ENCODE peak calls at places on chromosomes 2 and 18, in nine cellular contexts. One of them, this sample, is unnamed.

GRCh38 chr18:6941988-6942387 is 175.6 kb downstream of the LAMA1 start:
- DNase-seq in osteoblast: no peak
- DNase-seq in endothelial cell: no peak
- DNase-seq in lower leg skin: no peak
- DNase-seq in body of pancreas: no peak
- DNase-seq in astrocyte of the spinal cord: no peak
- DNase-seq in neural crest cell: no peak
- DNase-seq in tibial nerve: no peak
- DNase-seq in fibroblast of mammary gland: no peak
- DNase-seq in this sample: no peak

GRCh38 chr2:71927757-71928715 is 219.6 kb downstream of the CYP26B1 start:
- DNase-seq in osteoblast: peak; percentile 47
- DNase-seq in endothelial cell: no peak
- DNase-seq in neural crest cell: no peak
- DNase-seq in tibial nerve: no peak
- DNase-seq in fibroblast of mammary gland: peak; percentile 46
- DNase-seq in body of pancreas: no peak
- DNase-seq in lower leg skin: peak; percentile 45
- DNase-seq in astrocyte of the spinal cord: no peak
- DNase-seq in this sample: peak; percentile 4

GRCh38 chr2:121284424-121285076 is 452 bp downstream of the TFCP2L1 start:
- DNase-seq in neural crest cell: no peak
- DNase-seq in fibroblast of mammary gland: no peak
- DNase-seq in osteoblast: peak; percentile 88
- DNase-seq in endothelial cell: peak; percentile 35
- DNase-seq in astrocyte of the spinal cord: no peak
- DNase-seq in lower leg skin: peak; percentile 86
- DNase-seq in tibial nerve: no peak
- DNase-seq in body of pancreas: peak; percentile 35
- DNase-seq in this sample: no peak

GRCh38 chr18:75307530-75307929 is 96.9 kb downstream of the TSHZ1 start:
- DNase-seq in osteoblast: no peak
- DNase-seq in fibroblast of mammary gland: no peak
- DNase-seq in lower leg skin: no peak
- DNase-seq in astrocyte of the spinal cord: no peak
- DNase-seq in endothelial cell: no peak
- DNase-seq in neural crest cell: no peak
- DNase-seq in tibial nerve: no peak
- DNase-seq in body of pancreas: no peak
- DNase-seq in this sample: no peak

GRCh38 chr2:25014631-25015030 is 27.2 kb upstream of the EFR3B start:
- DNase-seq in neural crest cell: no peak
- DNase-seq in endothelial cell: no peak
- DNase-seq in body of pancreas: no peak
- DNase-seq in astrocyte of the spinal cord: no peak
- DNase-seq in lower leg skin: no peak
- DNase-seq in osteoblast: no peak
- DNase-seq in fibroblast of mammary gland: no peak
- DNase-seq in tibial nerve: no peak
- DNase-seq in this sample: no peak

GRCh38 chr2:238290715-238291549 is 2.5 kb upstream of the PER2 start:
- DNase-seq in astrocyte of the spinal cord: no peak
- DNase-seq in neural crest cell: no peak
- DNase-seq in tibial nerve: no peak
- DNase-seq in endothelial cell: no peak
- DNase-seq in fibroblast of mammary gland: no peak
- DNase-seq in osteoblast: no peak
- DNase-seq in body of pancreas: peak; percentile 37
- DNase-seq in lower leg skin: no peak
- DNase-seq in this sample: no peak

GRCh38 chr2:239025081-239025801 is 177.4 kb downstream of the TWIST2 start:
- DNase-seq in osteoblast: peak; percentile 96
- DNase-seq in body of pancreas: no peak
- DNase-seq in astrocyte of the spinal cord: peak; percentile 45
- DNase-seq in tibial nerve: no peak
- DNase-seq in lower leg skin: peak; percentile 85
- DNase-seq in neural crest cell: no peak
- DNase-seq in fibroblast of mammary gland: peak; percentile 82
- DNase-seq in endothelial cell: no peak
- DNase-seq in this sample: no peak

GRCh38 chr2:159595410-159596046 is 20.8 kb downstream of the BAZ2B start:
- DNase-seq in astrocyte of the spinal cord: peak; percentile 18
- DNase-seq in neural crest cell: no peak
- DNase-seq in lower leg skin: no peak
- DNase-seq in tibial nerve: no peak
- DNase-seq in osteoblast: no peak
- DNase-seq in fibroblast of mammary gland: no peak
- DNase-seq in body of pancreas: no peak
- DNase-seq in endothelial cell: no peak
- DNase-seq in this sample: no peak

GRCh38 chr18:44901283-44901682 is 220.6 kb downstream of the SETBP1 start:
- DNase-seq in lower leg skin: no peak
- DNase-seq in body of pancreas: no peak
- DNase-seq in endothelial cell: no peak
- DNase-seq in osteoblast: no peak
- DNase-seq in tibial nerve: no peak
- DNase-seq in fibroblast of mammary gland: no peak
- DNase-seq in astrocyte of the spinal cord: no peak
- DNase-seq in neural crest cell: no peak
- DNase-seq in this sample: no peak

GRCh38 chr18:27240383-27240782 is 55.3 kb upstream of the CHST9 start:
- DNase-seq in osteoblast: no peak
- DNase-seq in lower leg skin: no peak
- DNase-seq in endothelial cell: no peak
- DNase-seq in astrocyte of the spinal cord: no peak
- DNase-seq in neural crest cell: no peak
- DNase-seq in body of pancreas: no peak
- DNase-seq in fibroblast of mammary gland: no peak
- DNase-seq in tibial nerve: no peak
- DNase-seq in this sample: no peak

GRCh38 chr2:199278099-199278498 is 179.6 kb downstream of the SATB2 start:
- DNase-seq in neural crest cell: no peak
- DNase-seq in body of pancreas: no peak
- DNase-seq in tibial nerve: no peak
- DNase-seq in endothelial cell: no peak
- DNase-seq in fibroblast of mammary gland: no peak
- DNase-seq in osteoblast: peak; percentile 48
- DNase-seq in lower leg skin: no peak
- DNase-seq in astrocyte of the spinal cord: peak; percentile 88
- DNase-seq in this sample: no peak

GRCh38 chr2:189076572-189076971 is 102.4 kb downstream of the COL3A1 start:
- DNase-seq in neural crest cell: no peak
- DNase-seq in lower leg skin: no peak
- DNase-seq in osteoblast: no peak
- DNase-seq in body of pancreas: peak; percentile 10
- DNase-seq in fibroblast of mammary gland: peak; percentile 66
- DNase-seq in astrocyte of the spinal cord: peak; percentile 52
- DNase-seq in tibial nerve: no peak
- DNase-seq in endothelial cell: no peak
- DNase-seq in this sample: no peak

GRCh38 chr2:30178618-30179404 is 32.0 kb downstream of the YPEL5 start:
- DNase-seq in neural crest cell: no peak
- DNase-seq in tibial nerve: peak; percentile 27
- DNase-seq in astrocyte of the spinal cord: no peak
- DNase-seq in endothelial cell: no peak
- DNase-seq in osteoblast: peak; percentile 92
- DNase-seq in fibroblast of mammary gland: peak; percentile 94
- DNase-seq in body of pancreas: peak; percentile 44
- DNase-seq in lower leg skin: peak; percentile 90
- DNase-seq in this sample: no peak

GRCh38 chr2:25304339-25304728 is 37.4 kb downstream of the DNMT3A start:
- DNase-seq in endothelial cell: no peak
- DNase-seq in osteoblast: no peak
- DNase-seq in neural crest cell: no peak
- DNase-seq in tibial nerve: no peak
- DNase-seq in fibroblast of mammary gland: peak; percentile 66
- DNase-seq in astrocyte of the spinal cord: no peak
- DNase-seq in body of pancreas: no peak
- DNase-seq in lower leg skin: no peak
- DNase-seq in this sample: no peak

GRCh38 chr2:164706522-164706921 is 85.2 kb upstream of the GRB14 start:
- DNase-seq in endothelial cell: no peak
- DNase-seq in lower leg skin: no peak
- DNase-seq in body of pancreas: no peak
- DNase-seq in astrocyte of the spinal cord: peak; percentile 58
- DNase-seq in neural crest cell: no peak
- DNase-seq in tibial nerve: no peak
- DNase-seq in fibroblast of mammary gland: peak; percentile 87
- DNase-seq in osteoblast: no peak
- DNase-seq in this sample: no peak

GRCh38 chr2:15965564-15966019 is 25.2 kb downstream of the MYCN start:
- DNase-seq in body of pancreas: no peak
- DNase-seq in tibial nerve: no peak
- DNase-seq in endothelial cell: no peak
- DNase-seq in fibroblast of mammary gland: no peak
- DNase-seq in lower leg skin: peak; percentile 58
- DNase-seq in astrocyte of the spinal cord: no peak
- DNase-seq in neural crest cell: peak; percentile 45
- DNase-seq in osteoblast: no peak
- DNase-seq in this sample: no peak

GRCh38 chr2:15964936-15965563 is 24.7 kb downstream of the MYCN start:
- DNase-seq in endothelial cell: no peak
- DNase-seq in lower leg skin: peak; percentile 73
- DNase-seq in tibial nerve: no peak
- DNase-seq in fibroblast of mammary gland: no peak
- DNase-seq in osteoblast: no peak
- DNase-seq in astrocyte of the spinal cord: no peak
- DNase-seq in body of pancreas: no peak
- DNase-seq in neural crest cell: no peak
- DNase-seq in this sample: no peak

GRCh38 chr2:15968280-15969178 is 28.2 kb downstream of the MYCN start:
- DNase-seq in lower leg skin: peak; percentile 78
- DNase-seq in endothelial cell: no peak
- DNase-seq in neural crest cell: no peak
- DNase-seq in astrocyte of the spinal cord: no peak
- DNase-seq in body of pancreas: no peak
- DNase-seq in fibroblast of mammary gland: no peak
- DNase-seq in tibial nerve: no peak
- DNase-seq in osteoblast: no peak
- DNase-seq in this sample: no peak

GRCh38 chr2:15967415-15968279 is 27.3 kb downstream of the MYCN start:
- DNase-seq in lower leg skin: peak; percentile 58
- DNase-seq in endothelial cell: no peak
- DNase-seq in body of pancreas: no peak
- DNase-seq in tibial nerve: no peak
- DNase-seq in neural crest cell: no peak
- DNase-seq in astrocyte of the spinal cord: no peak
- DNase-seq in fibroblast of mammary gland: no peak
- DNase-seq in osteoblast: peak; percentile 62
- DNase-seq in this sample: no peak

GRCh38 chr2:15963977-15964670 is 23.8 kb downstream of the MYCN start:
- DNase-seq in lower leg skin: peak; percentile 43
- DNase-seq in fibroblast of mammary gland: no peak
- DNase-seq in neural crest cell: no peak
- DNase-seq in osteoblast: no peak
- DNase-seq in endothelial cell: no peak
- DNase-seq in body of pancreas: no peak
- DNase-seq in tibial nerve: no peak
- DNase-seq in astrocyte of the spinal cord: no peak
- DNase-seq in this sample: no peak
- TF ChIP-seq CTCF in lower leg skin: no peak
- TF ChIP-seq CTCF in fibroblast of mammary gland: no peak
- TF ChIP-seq CTCF in neural crest cell: no peak
- TF ChIP-seq CTCF in osteoblast: no peak
- TF ChIP-seq CTCF in endothelial cell: no peak
- TF ChIP-seq CTCF in body of pancreas: no peak
- TF ChIP-seq CTCF in tibial nerve: no peak
- TF ChIP-seq CTCF in astrocyte of the spinal cord: no peak
- TF ChIP-seq CTCF in this sample: no peak

DNA sequence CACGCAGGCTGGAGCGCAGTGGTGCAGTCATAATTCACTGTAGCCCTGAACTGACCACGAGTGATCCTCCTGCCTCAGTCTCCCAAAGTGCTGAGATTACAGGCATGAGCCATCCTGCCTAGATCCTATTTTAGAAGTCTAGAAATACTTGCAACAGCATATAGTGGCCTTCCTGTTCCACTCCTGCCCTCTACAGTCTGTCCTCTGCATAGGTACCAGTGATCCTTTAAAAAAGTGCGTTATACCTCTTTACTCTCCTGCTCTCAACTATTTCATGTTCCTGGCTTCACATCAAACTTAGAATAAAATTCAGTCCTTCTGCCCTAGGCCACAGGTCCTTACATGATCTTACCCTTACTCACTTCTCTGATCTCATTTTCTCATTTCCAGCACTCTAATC is 6.0 kb downstream of the COMMD1 start:
- DNase-seq in body of pancreas: no peak
- DNase-seq in astrocyte of the spinal cord: no peak
- DNase-seq in osteoblast: no peak
- DNase-seq in tibial nerve: no peak
- DNase-seq in endothelial cell: no peak
- DNase-seq in fibroblast of mammary gland: peak; percentile 6
- DNase-seq in neural crest cell: no peak
- DNase-seq in lower leg skin: peak; percentile 26
- DNase-seq in this sample: no peak
- TF ChIP-seq CTCF in body of pancreas: no peak
- TF ChIP-seq CTCF in astrocyte of the spinal cord: no peak
- TF ChIP-seq CTCF in osteoblast: peak; percentile 26
- TF ChIP-seq CTCF in tibial nerve: no peak
- TF ChIP-seq CTCF in endothelial cell: no peak
- TF ChIP-seq CTCF in fibroblast of mammary gland: peak; percentile 32
- TF ChIP-seq CTCF in neural crest cell: peak; percentile 32
- TF ChIP-seq CTCF in lower leg skin: no peak
- TF ChIP-seq CTCF in this sample: no peak

DNA sequence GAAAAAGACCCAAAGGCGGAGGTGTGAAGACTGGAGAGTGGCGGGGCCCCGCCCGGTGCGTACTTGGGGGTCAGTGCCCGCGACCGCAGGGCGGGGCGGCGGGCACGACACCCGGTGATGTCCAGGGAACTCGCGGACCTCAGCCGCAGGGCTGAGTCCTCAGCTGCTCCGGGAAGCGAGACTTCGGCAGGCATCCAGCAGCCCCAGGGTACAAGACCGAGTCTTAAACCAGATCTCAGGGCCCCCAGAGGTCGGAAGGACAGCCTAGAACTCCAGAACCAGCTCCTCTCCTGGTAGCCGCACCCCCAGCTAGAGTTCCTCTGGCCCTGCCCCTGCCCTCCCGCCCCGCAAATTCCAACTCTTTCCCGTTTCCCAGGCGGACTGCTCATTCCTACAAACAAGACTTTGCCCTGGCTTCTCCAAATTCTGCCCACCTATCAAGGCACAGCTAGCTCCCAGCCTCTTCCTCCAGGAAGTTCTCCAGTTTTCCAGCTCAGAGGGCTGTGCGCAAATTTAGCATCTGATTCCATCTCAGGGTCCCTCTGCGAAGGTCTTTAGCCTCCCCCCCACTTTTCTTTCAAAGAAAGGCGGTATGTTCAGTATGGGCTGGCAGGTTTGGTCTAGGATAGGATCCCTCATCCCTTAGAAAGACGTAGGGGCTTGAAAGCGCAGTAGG is 26.0 kb upstream of the NOTO start:
- DNase-seq in tibial nerve: no peak
- DNase-seq in body of pancreas: peak; percentile 30
- DNase-seq in astrocyte of the spinal cord: no peak
- DNase-seq in endothelial cell: no peak
- DNase-seq in neural crest cell: no peak
- DNase-seq in fibroblast of mammary gland: no peak
- DNase-seq in lower leg skin: no peak
- DNase-seq in osteoblast: peak; percentile 76
- DNase-seq in this sample: no peak
- TF ChIP-seq CTCF in tibial nerve: no peak
- TF ChIP-seq CTCF in body of pancreas: no peak
- TF ChIP-seq CTCF in astrocyte of the spinal cord: no peak
- TF ChIP-seq CTCF in endothelial cell: no peak
- TF ChIP-seq CTCF in neural crest cell: no peak
- TF ChIP-seq CTCF in fibroblast of mammary gland: no peak
- TF ChIP-seq CTCF in lower leg skin: no peak
- TF ChIP-seq CTCF in osteoblast: no peak
- TF ChIP-seq CTCF in this sample: no peak

GRCh38 chr2:70767699-70768584 is at the start of gene ADD2:
- DNase-seq in fibroblast of mammary gland: peak; percentile 19
- DNase-seq in body of pancreas: peak; percentile 33
- DNase-seq in tibial nerve: no peak
- DNase-seq in endothelial cell: peak; percentile 75
- DNase-seq in osteoblast: peak; percentile 87
- DNase-seq in lower leg skin: no peak
- DNase-seq in astrocyte of the spinal cord: peak; percentile 10
- DNase-seq in neural crest cell: peak; percentile 61
- DNase-seq in this sample: peak; percentile 70
- TF ChIP-seq CTCF in fibroblast of mammary gland: no peak
- TF ChIP-seq CTCF in body of pancreas: peak; percentile 43
- TF ChIP-seq CTCF in tibial nerve: no peak
- TF ChIP-seq CTCF in endothelial cell: peak; percentile 33
- TF ChIP-seq CTCF in osteoblast: no peak
- TF ChIP-seq CTCF in lower leg skin: no peak
- TF ChIP-seq CTCF in astrocyte of the spinal cord: no peak
- TF ChIP-seq CTCF in neural crest cell: peak; percentile 54
- TF ChIP-seq CTCF in this sample: peak; percentile 28

This sample was measured in GM13976.